ENCODE peak calls at places on chromosomes 2 and 18, in seven cellular contexts. X is NCI-H1105; B is T-helper 2 cell; D is mesendoderm; N is activated T-cell treated with anti-CD3 and anti-CD28 coated beads, Interleukin-2, amount 50 U/mL, for 1 hour; E is iris pigment epithelial cell; Y is NCI-H69. H is an unnamed sample.
A peak's percentile ranks its signal among the peaks of the same experiment; 100 is the strongest.

GRCh38 chr2:65450395-65450794 is 18.0 kb upstream of the SPRED2 start:
- DNase-seq in N (no peak), X (no peak), E (no peak), B (no peak), Y (no peak), D (no peak), H (no peak)

GRCh38 chr2:65438137-65438899 is 5.9 kb upstream of the SPRED2 start:
- DNase-seq in D (peak; percentile 86), B (no peak), N (no peak), E (no peak), X (no peak), Y (no peak), H (peak; percentile 86)

GRCh38 chr2:176699098-176699497 is 429.9 kb downstream of the MTX2 start:
- DNase-seq in B (no peak), Y (no peak), N (no peak), E (no peak), D (no peak), X (no peak), H (no peak)

GRCh38 chr2:223039618-223040017 is 12.4 kb upstream of the KCNE4 start:
- DNase-seq in B (no peak), X (no peak), E (no peak), D (no peak), Y (no peak), N (no peak), H (no peak)

GRCh38 chr2:3264010-3264744 is 113.4 kb downstream of the EIPR1 start:
- DNase-seq in N (no peak), Y (no peak), B (no peak), D (no peak), X (no peak), E (no peak), H (no peak)

GRCh38 chr2:104312684-104313083 is 541.2 kb upstream of the POU3F3 start:
- DNase-seq in X (no peak), B (no peak), N (no peak), E (no peak), Y (no peak), D (peak; percentile 14), H (peak; percentile 72)

GRCh38 chr2:189327879-189328351 is 113.4 kb upstream of the WDR75 start:
- DNase-seq in B (no peak), N (no peak), Y (no peak), E (no peak), D (no peak), X (no peak), H (no peak)

GRCh38 chr18:1020731-1021344 is 116.2 kb downstream of the ADCYAP1 start:
- DNase-seq in B (no peak), X (no peak), E (no peak), D (peak; percentile 16), N (no peak), Y (no peak), H (no peak)

GRCh38 chr18:71168576-71169145 is 879.8 kb downstream of the SOCS6 start:
- DNase-seq in N (no peak), B (no peak), E (peak; percentile 1), D (no peak), Y (peak; percentile 20), X (no peak), H (no peak)

GRCh38 chr2:190320696-190321095 is 1.1 kb upstream of the HIBCH start:
- DNase-seq in Y (no peak), B (peak; percentile 14), D (no peak), E (no peak), N (no peak), X (no peak), H (no peak)